ENCODE peak calls at places on chromosome 1, in ten cellular contexts. U is NB4, N is cardiac fibroblast, C is astrocyte of the spinal cord, L is AG04450, M is uterus, R is PC-9, Q is psoas muscle, X is mucosa of descending colon, O is pancreas. J is an unnamed sample.

GRCh38 chr1:27391511-27392095 is 819 bp upstream of the GPR3 start:
- DNase-seq in X (no peak), N (peak; percentile 51), O (peak; percentile 51), U (no peak), M (peak; percentile 71), Q (no peak), R (no peak), L (no peak), C (no peak), J (no peak)

GRCh38 chr1:27713139-27713725 is 12.5 kb upstream of the FAM76A start:
- DNase-seq in L (no peak), C (no peak), X (no peak), N (no peak), R (peak; percentile 21), Q (no peak), U (no peak), M (no peak), O (no peak), J (no peak)

GRCh38 chr1:84402060-84402459 is 3.8 kb downstream of the DNASE2B start:
- DNase-seq in O (no peak), U (no peak), M (no peak), L (no peak), R (no peak), X (no peak), C (no peak), Q (no peak), N (peak; percentile 45), J (peak; percentile 19)

GRCh38 chr1:110390692-110391232 is at the start of gene SLC16A4:
- DNase-seq in N (peak; percentile 51), X (no peak), Q (no peak), L (no peak), O (no peak), C (peak; percentile 88), R (peak; percentile 42), M (no peak), U (no peak), J (peak; percentile 81)

GRCh38 chr1:32724678-32725594 is 22.4 kb upstream of the SYNC start:
- DNase-seq in O (no peak), Q (peak; percentile 74), N (peak; percentile 95), C (peak; percentile 88), X (peak; percentile 67), R (peak; percentile 83), M (peak; percentile 39), L (peak; percentile 88), U (peak; percentile 89), J (peak; percentile 93)

GRCh38 chr1:93681549-93682412 is at the start of gene BCAR3:
- DNase-seq in M (peak; percentile 57), C (peak; percentile 73), R (peak; percentile 88), X (peak; percentile 80), Q (peak; percentile 85), O (peak; percentile 48), N (peak; percentile 75), U (peak; percentile 51), L (no peak), J (peak; percentile 82)

GRCh38 chr1:25744140-25744581 is 55.8 kb upstream of the SELENON start:
- DNase-seq in N (peak; percentile 62), X (peak; percentile 59), Q (peak; percentile 83), U (no peak), R (peak; percentile 28), O (peak; percentile 49), M (peak; percentile 80), L (no peak), C (peak; percentile 29), J (peak; percentile 80)

GRCh38 chr1:89724369-89725015 is 91.6 kb downstream of the LRRC8C start:
- DNase-seq in N (peak; percentile 93), Q (peak; percentile 38), M (no peak), U (peak; percentile 92), O (no peak), L (no peak), X (no peak), R (no peak), C (no peak), J (peak; percentile 36)

GRCh38 chr1:41880951-41881885 is 37.5 kb downstream of the HIVEP3 start:
- DNase-seq in N (peak; percentile 44), U (no peak), Q (no peak), M (no peak), X (no peak), C (no peak), O (no peak), R (no peak), L (no peak), J (no peak)

GRCh38 chr1:8691662-8692061 is 125.8 kb downstream of the RERE start:
- DNase-seq in O (no peak), C (no peak), R (no peak), U (no peak), M (no peak), Q (no peak), X (no peak), L (no peak), N (no peak), J (no peak)

GRCh38 chr1:220089650-220090556 is at the start of gene BPNT1:
- DNase-seq in M (peak; percentile 91), Q (peak; percentile 96), C (peak; percentile 96), O (peak; percentile 98), U (peak; percentile 94), X (peak; percentile 96), R (peak; percentile 98), N (peak; percentile 96), L (peak; percentile 87), J (peak; percentile 97)

GRCh38 chr1:220092694-220093093 is 1.2 kb upstream of the IARS2 start:
- DNase-seq in Q (no peak), U (no peak), R (no peak), O (no peak), L (no peak), N (no peak), C (no peak), X (no peak), M (no peak), J (no peak)

GRCh38 chr1:220094016-220094911 is at the start of gene IARS2:
- DNase-seq in X (peak; percentile 94), R (peak; percentile 94), Q (peak; percentile 94), L (peak; percentile 51), C (peak; percentile 89), N (peak; percentile 85), O (peak; percentile 92), M (peak; percentile 88), U (peak; percentile 89), J (peak; percentile 96)

DNA sequence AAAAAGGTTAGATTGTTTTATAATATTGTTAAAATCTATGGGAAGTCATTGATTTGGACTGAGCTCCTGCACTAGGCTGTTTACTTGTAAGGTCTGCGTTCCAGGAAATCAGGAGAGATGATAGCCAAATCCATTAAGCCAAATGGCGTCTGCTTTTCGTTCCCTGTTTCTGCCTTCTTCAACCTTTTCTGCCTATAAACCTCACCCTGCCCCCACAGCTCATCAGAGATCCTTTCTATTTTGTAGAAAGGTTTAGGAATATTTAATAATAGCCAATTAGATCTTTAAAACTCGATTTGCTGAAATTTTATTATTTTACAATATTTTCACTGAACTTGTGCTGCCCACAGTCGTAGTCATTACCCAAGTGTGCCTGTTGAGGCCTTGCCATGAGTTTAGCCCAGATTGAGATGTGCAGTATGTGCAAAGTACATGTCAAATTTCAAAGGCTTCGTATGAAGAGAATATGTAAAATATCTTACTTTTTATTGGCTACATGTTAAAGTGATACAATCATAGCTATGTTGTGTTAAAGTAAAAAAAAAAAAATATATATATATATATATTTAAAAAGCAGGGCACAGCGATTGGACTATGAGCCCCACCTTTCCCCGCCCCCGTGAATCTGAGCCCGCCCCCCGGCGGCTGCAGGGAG is 444 bp upstream of the IARS2 start:
- DNase-seq in L (no peak), C (peak; percentile 7), X (no peak), Q (no peak), R (no peak), N (no peak), O (no peak), U (no peak), M (no peak), J (no peak)
- TF ChIP-seq CTCF in L (no peak), C (no peak), X (no peak), Q (no peak), R (no peak), N (no peak), O (no peak), U (no peak), M (no peak), J (no peak)

GRCh38 chr1:190084552-190084951 is 393.1 kb downstream of the BRINP3 start:
- DNase-seq in O (no peak), M (no peak), X (no peak), R (no peak), L (no peak), C (no peak), U (peak; percentile 33), Q (no peak), N (no peak), J (no peak)
- TF ChIP-seq CTCF in O (no peak), M (no peak), X (no peak), R (peak; percentile 49), L (no peak), C (no peak), U (peak; percentile 42), Q (no peak), N (no peak), J (no peak)

GRCh38 chr1:225380691-225381090 is 47.1 kb downstream of the LBR start:
- DNase-seq in L (no peak), O (no peak), N (no peak), R (no peak), X (no peak), M (no peak), Q (no peak), C (no peak), U (no peak), J (no peak)
- TF ChIP-seq CTCF in L (no peak), O (no peak), N (no peak), R (no peak), X (no peak), M (no peak), Q (no peak), C (no peak), U (no peak), J (no peak)

GRCh38 chr1:202659541-202659940 is 50.7 kb downstream of the SYT2 start:
- DNase-seq in C (no peak), U (no peak), X (no peak), O (no peak), M (no peak), Q (no peak), L (no peak), R (no peak), N (no peak), J (no peak)

GRCh38 chr1:202661136-202661845 is 49.0 kb downstream of the SYT2 start:
- DNase-seq in R (no peak), Q (no peak), L (no peak), U (no peak), M (no peak), X (no peak), N (no peak), O (no peak), C (no peak), J (no peak)

GRCh38 chr1:202658251-202658650 is 52.0 kb downstream of the SYT2 start:
- DNase-seq in N (no peak), X (no peak), R (no peak), O (no peak), C (no peak), L (no peak), Q (no peak), U (no peak), M (no peak), J (no peak)

GRCh38 chr1:202658766-202659165 is 51.5 kb downstream of the SYT2 start:
- DNase-seq in N (no peak), L (no peak), O (no peak), R (no peak), M (no peak), C (no peak), Q (no peak), X (no peak), U (no peak), J (no peak)

GRCh38 chr1:202659974-202660373 is 50.3 kb downstream of the SYT2 start:
- DNase-seq in U (peak; percentile 51), M (no peak), C (no peak), X (no peak), N (no peak), L (no peak), R (no peak), O (no peak), Q (no peak), J (no peak)
- TF ChIP-seq CTCF in U (peak; percentile 21), M (no peak), C (no peak), X (no peak), N (no peak), L (no peak), R (no peak), O (no peak), Q (no peak), J (no peak)